ENCODE peak calls at places on chromosome 19, in five cellular contexts. B is NCI-H774, F is AML-193, Q is Kasumi-1, D is WERI-Rb-1. L is an unnamed sample.

GRCh38 chr19:964761-965694 is 19.1 kb upstream of the WDR18 start:
- DNase-seq in B (no peak), F (no peak), Q (no peak), D (no peak), L (peak; percentile 21)

GRCh38 chr19:11390359-11390758 is 6.2 kb upstream of the EPOR start:
- DNase-seq in B (no peak), F (no peak), Q (no peak), D (no peak), L (no peak)

GRCh38 chr19:2478324-2478755 is 2.4 kb downstream of the GADD45B start:
- DNase-seq in B (no peak), F (peak; percentile 96), Q (peak; percentile 96), D (no peak), L (peak; percentile 94)

GRCh38 chr19:39218230-39219007 is 14.4 kb upstream of the SYCN start:
- DNase-seq in B (no peak), F (no peak), Q (no peak), D (peak; percentile 89), L (no peak)

GRCh38 chr19:51025401-51025800 is 1.0 kb downstream of the KLK11 start:
- DNase-seq in B (no peak), F (no peak), Q (no peak), D (no peak), L (no peak)

GRCh38 chr19:5823579-5824281 is 15.8 kb downstream of the FUT6 start:
- DNase-seq in B (no peak), F (no peak), Q (peak; percentile 31), D (no peak), L (peak; percentile 72)

GRCh38 chr19:3270908-3271307 is 46.4 kb downstream of the CELF5 start:
- DNase-seq in B (peak; percentile 3), F (no peak), Q (no peak), D (peak; percentile 47), L (peak; percentile 45)

GRCh38 chr19:58439576-58440554 is at the start of gene ZNF132:
- DNase-seq in B (peak; percentile 88), F (no peak), Q (no peak), D (peak; percentile 97), L (no peak)

GRCh38 chr19:28883241-28883693 is 329.7 kb downstream of the UQCRFS1 start:
- DNase-seq in B (no peak), F (no peak), Q (no peak), D (no peak), L (no peak)

GRCh38 chr19:47109541-47110375 is 3.8 kb downstream of the ZC3H4 start:
- DNase-seq in B (no peak), F (peak; percentile 35), Q (peak; percentile 64), D (no peak), L (peak; percentile 77)

GRCh38 chr19:49590971-49591730 is at the start of gene PRR12:
- DNase-seq in B (peak; percentile 60), F (peak; percentile 37), Q (peak; percentile 62), D (peak; percentile 59), L (peak; percentile 73)

GRCh38 chr19:41941410-41942202 is 13.4 kb upstream of the ERFL start:
- DNase-seq in B (no peak), F (no peak), Q (no peak), D (no peak), L (no peak)